ENCODE peak calls at places on chromosomes 1 and 21, in four cellular contexts. J is H9, A is IMR-90, E is neuronal stem cell. F is an unnamed sample.

GRCh38 chr1:155913969-155914757 is 3.0 kb upstream of the RIT1 start:
- DNase-seq in J (no peak), A (peak), E (no peak), F (no peak)

GRCh38 chr1:210598135-210598652 is 269.5 kb downstream of the HHAT start:
- DNase-seq in J (no peak), A (peak), E (no peak), F (no peak)

GRCh38 chr1:4825841-4826450 is 171.5 kb downstream of the AJAP1 start:
- DNase-seq in J (peak), A (no peak), E (peak), F (no peak)

GRCh38 chr1:178417858-178418257 is 78.9 kb downstream of the CLEC20A start:
- DNase-seq in J (no peak), A (peak), E (no peak), F (no peak)

GRCh38 chr1:198620951-198621824 is 17.7 kb upstream of the PTPRC start:
- DNase-seq in J (no peak), A (no peak), E (no peak), F (peak)

GRCh38 chr21:30935121-30935888 is 53.9 kb upstream of the KRTAP11-1 start:
- DNase-seq in J (no peak), A (no peak), E (no peak), F (no peak)

GRCh38 chr1:55363261-55363660 is 148.1 kb upstream of the USP24 start:
- DNase-seq in J (no peak), A (peak), E (no peak), F (peak)

GRCh38 chr1:162168261-162168660 is 98.8 kb downstream of the NOS1AP start:
- DNase-seq in J (no peak), A (no peak), E (no peak), F (no peak)

GRCh38 chr1:86708923-86709322 is 4.5 kb downstream of the SH3GLB1 start:
- DNase-seq in J (no peak), A (peak), E (no peak), F (no peak)

GRCh38 chr1:38941527-38942019 is at the start of gene RHBDL2:
- DNase-seq in J (peak), A (peak), E (no peak), F (no peak)

GRCh38 chr21:45098867-45099266 is 24.5 kb downstream of the ADARB1 start:
- DNase-seq in J (no peak), A (no peak), E (no peak), F (peak)

GRCh38 chr1:16451868-16452528 is 11.5 kb downstream of the NECAP2 start:
- DNase-seq in J (no peak), A (no peak), E (no peak), F (no peak)

GRCh38 chr1:110610084-110610483 is 3.9 kb upstream of the KCNA2 start:
- DNase-seq in J (no peak), A (no peak), E (no peak), F (no peak)

GRCh38 chr1:111598534-111598933 is 21.1 kb upstream of the RAP1A start:
- DNase-seq in J (no peak), A (no peak), E (no peak), F (no peak)

GRCh38 chr1:67838180-67838912 is 5.1 kb upstream of the GNG12 start:
- DNase-seq in J (no peak), A (no peak), E (no peak), F (no peak)

GRCh38 chr1:46458190-46458589 is 31.4 kb upstream of the DMBX1 start:
- DNase-seq in J (no peak), A (no peak), E (no peak), F (no peak)

GRCh38 chr1:152029144-152029936 is 7.5 kb downstream of the S100A11 start:
- DNase-seq in J (no peak), A (peak), E (no peak), F (no peak)

GRCh38 chr1:103959565-103959964 is 209.9 kb downstream of the AMY1C start:
- DNase-seq in J (peak), A (no peak), E (no peak), F (no peak)

GRCh38 chr1:204151562-204152309 is at the start of gene ETNK2:
- DNase-seq in J (peak), A (peak), E (peak), F (peak)

GRCh38 chr21:14862794-14863720 is 201.7 kb downstream of the NRIP1 start:
- DNase-seq in J (no peak), A (peak), E (no peak), F (peak)

GRCh38 chr1:8706995-8707396 is 110.4 kb downstream of the RERE start:
- DNase-seq in J (no peak), A (peak), E (peak), F (no peak)

DNA sequence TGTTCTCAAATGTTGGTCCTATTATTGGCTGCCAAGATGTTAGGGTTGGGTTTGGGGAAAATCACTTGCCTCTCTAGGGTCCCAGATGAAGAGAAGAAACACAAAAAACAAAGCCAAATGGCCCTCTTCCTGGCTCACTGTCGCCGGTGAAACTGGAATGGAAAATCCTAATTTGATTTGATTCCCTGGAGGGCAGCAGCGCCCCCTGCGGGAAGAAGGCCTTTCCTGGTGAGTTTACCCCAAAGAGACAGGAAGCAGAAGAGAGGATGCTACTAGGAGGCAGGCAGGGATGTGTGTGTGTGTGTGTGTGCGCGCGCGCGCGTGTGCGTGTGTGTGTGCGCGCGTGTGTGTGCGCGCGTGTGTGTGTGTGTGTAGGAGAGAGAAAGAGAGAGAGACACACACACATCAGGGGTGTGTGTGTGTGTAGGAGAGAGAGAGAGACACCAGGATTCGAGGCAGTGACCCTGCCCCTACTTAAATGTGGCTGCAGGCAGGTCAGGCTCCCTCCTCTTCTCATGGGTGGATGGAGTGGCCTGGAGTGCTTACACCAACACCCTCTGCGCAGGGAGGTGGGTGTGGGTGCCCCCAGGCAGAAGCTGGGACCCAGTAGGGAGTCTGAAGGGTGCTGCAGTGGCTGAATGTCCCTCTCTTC is 3.1 kb upstream of the SELENON start:
- DNase-seq in J (peak), A (peak), E (peak), F (peak)
- H2AFZ ChIP-seq in J (peak), A (peak), E (peak), F (peak)

DNA sequence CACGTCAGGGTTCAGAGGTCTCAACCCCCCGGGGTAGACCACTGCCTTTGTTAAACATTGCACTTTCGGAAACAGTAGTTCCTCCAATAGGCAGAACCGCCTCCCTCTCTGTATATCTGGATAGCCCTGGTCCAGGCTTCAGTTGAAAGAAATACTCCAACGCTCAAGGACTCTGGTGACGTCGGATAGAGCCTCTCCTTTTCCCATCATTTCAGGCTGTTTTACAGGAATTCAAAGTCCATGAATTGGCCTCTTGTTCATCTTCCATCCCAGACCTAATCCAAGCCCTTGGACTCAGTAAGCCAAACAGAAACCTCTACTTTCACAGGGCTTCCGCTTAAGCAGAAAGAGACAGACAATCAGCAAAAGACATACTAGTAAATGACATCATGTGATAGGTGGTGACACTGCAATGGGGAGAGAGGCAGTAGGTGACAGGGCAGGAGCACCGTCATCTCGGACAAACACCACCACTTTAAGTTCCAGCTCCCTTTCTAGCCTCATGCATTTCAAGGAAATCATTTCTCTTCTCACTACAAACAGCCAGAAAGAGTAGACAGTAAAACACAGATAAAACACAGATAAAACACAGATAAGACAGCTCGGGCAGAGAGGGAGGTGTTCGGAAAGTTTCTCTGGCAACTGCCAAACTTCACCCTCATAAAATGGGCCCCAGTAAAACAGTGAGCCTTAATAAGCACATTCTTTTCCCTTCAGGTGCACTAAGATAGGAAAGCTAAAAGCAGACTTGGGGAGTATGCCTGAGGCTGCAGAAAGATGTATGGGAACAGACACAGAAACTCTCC is 2.3 kb upstream of the PLA2G2A start:
- DNase-seq in J (no peak), A (no peak), E (no peak), F (no peak)
- H2AFZ ChIP-seq in J (no peak), A (no peak), E (no peak), F (no peak)

GRCh38 chr1:27632387-27633297 is 2.3 kb downstream of the FGR start:
- DNase-seq in J (no peak), A (no peak), E (no peak), F (no peak)
- H2AFZ ChIP-seq in J (no peak), A (no peak), E (no peak), F (no peak)

GRCh38 chr1:153259387-153259786 is at the start of gene LORICRIN:
- DNase-seq in J (no peak), A (no peak), E (no peak), F (no peak)

GRCh38 chr1:153260473-153260979 is 1.0 kb downstream of the LORICRIN start:
- DNase-seq in J (no peak), A (no peak), E (no peak), F (peak)

GRCh38 chr1:153260980-153261792 is 1.7 kb downstream of the LORICRIN start:
- DNase-seq in J (peak), A (no peak), E (peak), F (peak)

GRCh38 chr1:153262462-153263157 is 3.1 kb downstream of the LORICRIN start:
- DNase-seq in J (no peak), A (no peak), E (no peak), F (peak)

DNA sequence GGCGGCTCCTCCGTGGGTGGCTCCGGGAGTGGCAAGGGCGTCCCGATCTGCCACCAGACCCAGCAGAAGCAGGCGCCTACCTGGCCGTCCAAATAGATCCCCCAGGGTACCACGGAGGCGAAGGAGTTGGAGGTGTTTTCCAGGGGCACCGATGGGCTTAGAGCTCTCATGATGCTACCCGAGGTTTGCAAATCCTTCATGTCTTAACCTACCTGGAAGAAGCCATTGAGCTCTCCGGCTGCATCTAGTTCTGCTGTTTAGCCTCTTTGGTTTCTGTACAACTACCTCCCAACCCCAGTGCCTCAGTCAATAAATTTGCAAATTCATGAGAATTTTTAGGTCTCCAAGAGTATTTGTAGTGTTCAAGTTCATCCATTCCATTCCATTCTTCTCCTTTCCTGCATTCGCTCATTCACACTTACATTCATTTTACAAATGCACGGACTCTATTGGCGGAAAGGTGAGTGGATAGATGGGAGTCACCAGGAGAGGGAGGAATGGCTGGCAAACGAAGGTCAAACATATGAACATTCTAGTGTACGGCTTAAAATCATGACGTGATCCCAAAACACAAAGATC is 2.4 kb downstream of the LORICRIN start:
- DNase-seq in J (no peak), A (no peak), E (no peak), F (no peak)
- H2AFZ ChIP-seq in J (no peak), A (peak), E (peak), F (peak)

GRCh38 chr1:232705815-232706575 is 76.1 kb upstream of the SIPA1L2 start:
- DNase-seq in J (no peak), A (no peak), E (no peak), F (no peak)

GRCh38 chr1:232707142-232707541 is 77.2 kb upstream of the SIPA1L2 start:
- DNase-seq in J (no peak), A (no peak), E (no peak), F (no peak)

GRCh38 chr1:232704256-232704655 is 74.3 kb upstream of the SIPA1L2 start:
- DNase-seq in J (no peak), A (no peak), E (no peak), F (no peak)

GRCh38 chr1:232709339-232709738 is 79.4 kb upstream of the SIPA1L2 start:
- DNase-seq in J (no peak), A (peak), E (no peak), F (no peak)

GRCh38 chr1:232704694-232705680 is 75.1 kb upstream of the SIPA1L2 start:
- DNase-seq in J (no peak), A (peak), E (no peak), F (no peak)
- H2AFZ ChIP-seq in J (no peak), A (no peak), E (peak), F (no peak)